ENCODE peak calls at places on chromosomes 12 and 14, in nine cellular contexts. V is mesendoderm, O is neuronal stem cell, J is GM23248, A is astrocyte, P is neural progenitor cell, F is IMR-90, D is NT2/D1, Y is fibroblast of lung. G is an unnamed sample.

GRCh38 chr12:53999596-54000104 is 311 bp upstream of the HOXC9 start:
- DNase-seq in Y (peak), A (no peak), J (peak), P (no peak), D (no peak), V (no peak), O (no peak), F (peak), G (no peak)

GRCh38 chr12:131015581-131016337 is 62.1 kb downstream of the ADGRD1 start:
- DNase-seq in O (no peak), Y (no peak), F (no peak), P (no peak), D (no peak), J (no peak), V (no peak), A (no peak), G (no peak)

GRCh38 chr14:29650554-29651269 is 276.9 kb downstream of the PRKD1 start:
- DNase-seq in F (no peak), J (no peak), Y (no peak), V (no peak), O (no peak), A (peak), P (no peak), D (no peak), G (no peak)

GRCh38 chr12:30457621-30458289 is 237.9 kb downstream of the IPO8 start:
- DNase-seq in A (peak), O (no peak), Y (peak), F (peak), J (peak), V (peak), D (peak), P (peak), G (peak)

GRCh38 chr12:124532331-124532750 is 35.1 kb downstream of the NCOR2 start:
- DNase-seq in A (no peak), O (no peak), D (no peak), F (no peak), P (peak), Y (no peak), V (no peak), J (no peak), G (no peak)

GRCh38 chr14:77111021-77111420 is 13.0 kb downstream of the CIPC start:
- DNase-seq in V (peak), J (peak), P (peak), O (peak), A (peak), D (peak), Y (no peak), F (no peak), G (no peak)

GRCh38 chr12:71159260-71159659 is 1.5 kb upstream of the TSPAN8 start:
- DNase-seq in Y (no peak), V (no peak), A (no peak), F (no peak), O (no peak), P (no peak), D (no peak), J (no peak), G (no peak)

GRCh38 chr14:51370758-51371386 is 130.8 kb downstream of the TMX1 start:
- DNase-seq in P (no peak), Y (no peak), A (no peak), J (peak), V (peak), D (no peak), F (no peak), O (no peak), G (no peak)

GRCh38 chr12:8968761-8969160 is 19.3 kb upstream of the M6PR start:
- DNase-seq in O (no peak), D (no peak), F (no peak), A (no peak), P (no peak), Y (no peak), J (no peak), V (no peak), G (no peak)

GRCh38 chr14:69582207-69582606 is 7.5 kb upstream of the CCDC177 start:
- DNase-seq in O (no peak), F (peak), A (peak), Y (peak), D (no peak), V (no peak), J (peak), P (no peak), G (no peak)

GRCh38 chr12:42981379-42981778 is 391.8 kb upstream of the PRICKLE1 start:
- DNase-seq in F (peak), O (no peak), D (peak), J (peak), A (peak), Y (peak), P (peak), V (peak), G (peak)

GRCh38 chr14:95150910-95151309 is 6.4 kb downstream of the DICER1 start:
- DNase-seq in V (no peak), D (no peak), Y (no peak), J (no peak), F (no peak), A (no peak), P (no peak), O (no peak), G (peak)

GRCh38 chr14:103729496-103730448 is 14.2 kb downstream of the ZFYVE21 start:
- DNase-seq in V (no peak), J (no peak), D (no peak), P (no peak), F (no peak), Y (no peak), O (no peak), A (no peak), G (no peak)

GRCh38 chr14:67240168-67240932 is 885 bp upstream of the PALS1 start:
- DNase-seq in J (peak), F (peak), Y (no peak), O (no peak), A (no peak), P (peak), V (peak), D (no peak), G (peak)

GRCh38 chr12:31868980-31869379 is 90.2 kb upstream of the RESF1 start:
- DNase-seq in J (peak), D (no peak), P (no peak), Y (peak), F (peak), O (no peak), V (no peak), A (peak), G (peak)

GRCh38 chr12:26936559-26937442 is 980 bp downstream of the INTS13 start:
- DNase-seq in V (peak), Y (no peak), P (no peak), F (no peak), O (no peak), A (no peak), D (no peak), J (peak), G (peak)

GRCh38 chr12:76300297-76300665 is 47.9 kb downstream of the BBS10 start:
- DNase-seq in J (no peak), O (no peak), V (no peak), D (no peak), Y (no peak), F (no peak), A (no peak), P (no peak), G (no peak)

GRCh38 chr14:105856676-105857222 is 330.4 kb downstream of the TMEM121 start:
- DNase-seq in P (no peak), F (no peak), Y (no peak), A (no peak), D (no peak), J (no peak), V (no peak), O (no peak), G (no peak)

GRCh38 chr14:57879516-57879915 is 13.6 kb upstream of the SLC35F4 start:
- DNase-seq in O (no peak), F (no peak), J (no peak), V (no peak), D (peak), P (no peak), A (no peak), Y (no peak), G (no peak)

GRCh38 chr12:121346747-121347146 is 5.5 kb downstream of the ANAPC5 start:
- DNase-seq in Y (no peak), O (no peak), D (no peak), F (no peak), J (no peak), P (no peak), V (no peak), A (no peak), G (no peak)
- H3K4me3 ChIP-seq in Y (no peak), O (no peak), D (no peak), F (no peak), J (no peak), P (no peak), V (no peak), A (no peak), G (no peak)

GRCh38 chr12:108441549-108441948 is 73.5 kb upstream of the FICD start:
- DNase-seq in O (no peak), Y (no peak), D (peak), P (no peak), F (no peak), J (no peak), A (no peak), V (peak), G (no peak)
- H3K9ac ChIP-seq in O (no peak), Y (no peak), D (no peak), P (no peak), F (no peak), J (no peak), A (no peak), V (peak), G (no peak)

DNA sequence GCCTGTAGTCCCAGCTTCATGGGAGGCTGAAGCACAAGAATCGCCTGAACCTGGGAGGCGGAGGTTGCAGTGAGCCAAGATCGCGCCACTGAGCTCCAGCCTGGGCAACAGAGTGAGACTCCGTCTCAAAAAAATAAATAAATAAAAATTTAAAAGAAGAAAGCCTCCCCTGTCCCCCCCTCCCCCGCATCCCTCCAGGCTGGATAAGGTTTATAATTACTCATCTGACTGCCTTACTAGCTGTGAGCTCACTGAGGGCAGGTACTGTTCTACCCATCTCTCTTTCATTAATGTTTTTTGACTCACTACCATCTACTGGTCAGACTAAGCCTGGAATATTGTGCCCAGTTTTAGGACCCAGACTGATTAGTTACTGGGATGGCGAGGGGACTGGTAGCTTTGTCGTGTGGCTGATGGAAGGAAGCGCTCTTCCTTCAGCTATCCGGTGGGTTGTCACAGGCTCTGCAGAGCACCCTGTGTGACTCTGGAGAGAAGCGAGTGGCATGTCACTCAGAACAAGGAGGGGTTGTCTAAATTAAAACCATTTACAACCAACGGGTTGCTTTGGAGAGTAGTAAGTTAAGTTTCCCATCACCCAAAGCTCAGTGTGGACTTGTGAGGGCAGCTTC is 16.9 kb downstream of the EVL start:
- DNase-seq in F (no peak), A (no peak), V (no peak), Y (no peak), D (no peak), J (no peak), O (no peak), P (no peak), G (no peak)
- H3K4me3 ChIP-seq in F (no peak), A (no peak), V (no peak), Y (no peak), D (no peak), J (no peak), O (no peak), P (no peak), G (no peak)

GRCh38 chr12:64678835-64679234 is 68.5 kb downstream of the RASSF3 start:
- DNase-seq in V (no peak), D (no peak), Y (no peak), P (no peak), J (no peak), F (no peak), O (no peak), A (no peak), G (no peak)
- H3K9ac ChIP-seq in V (no peak), D (no peak), Y (no peak), P (no peak), J (peak), F (no peak), O (no peak), A (no peak), G (no peak)

DNA sequence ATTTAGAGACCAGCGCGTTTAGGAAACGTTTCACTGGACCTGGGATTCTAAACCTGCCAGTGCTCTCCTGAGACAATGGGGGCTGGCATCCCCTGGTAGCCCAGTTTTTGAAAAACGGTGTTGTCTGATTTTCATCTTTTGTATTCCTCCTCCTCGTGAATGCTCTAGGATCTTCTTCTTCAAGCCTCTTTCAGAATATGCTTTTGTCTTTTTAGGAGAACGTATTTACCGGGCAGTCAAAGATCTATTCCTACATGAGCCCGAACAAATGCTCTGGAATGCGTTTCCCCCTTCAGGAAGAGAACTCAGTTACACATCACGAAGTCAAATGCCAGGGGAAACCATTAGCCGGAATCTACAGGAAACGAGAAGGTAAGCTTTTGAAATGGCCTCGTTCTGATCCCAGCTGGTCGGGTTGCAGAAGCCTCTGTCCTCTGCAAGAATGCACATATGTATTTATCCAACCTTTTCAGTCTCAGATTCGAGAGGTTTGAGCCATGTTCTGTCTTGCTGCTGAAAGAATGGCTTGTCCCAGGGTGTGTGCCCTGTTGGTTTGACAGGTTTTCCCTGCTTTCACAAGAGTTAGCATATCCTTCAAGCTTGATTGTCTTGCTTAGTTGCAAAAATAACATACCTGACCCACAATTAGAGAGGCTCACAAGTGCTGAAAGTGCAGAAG is 6.6 kb downstream of the KMT5A start:
- DNase-seq in F (no peak), V (no peak), Y (no peak), P (no peak), O (no peak), A (no peak), J (peak), D (no peak), G (peak)
- H3K4me3 ChIP-seq in F (peak), V (no peak), Y (peak), P (peak), O (peak), A (peak), J (peak), D (peak), G (peak)